ENCODE peak calls at places on chromosomes 4 and X, in four cellular contexts. N, Y, U and R are unnamed samples.

GRCh38 chrX:31036895-31037294 is 34.9 kb downstream of the FTHL17 start:
- DNase-seq in U (peak), N (no peak), Y (peak), R (peak)

GRCh38 chrX:25648790-25649189 is 489.4 kb upstream of the MAGEB18 start:
- DNase-seq in Y (no peak), U (no peak), N (no peak), R (no peak)

GRCh38 chr4:138609943-138610350 is 367.8 kb upstream of the SLC7A11 start:
- DNase-seq in N (no peak), U (peak), Y (no peak), R (no peak)

GRCh38 chr4:187128226-187128625 is 404.6 kb upstream of the FAT1 start:
- DNase-seq in U (no peak), Y (no peak), N (no peak), R (no peak)

GRCh38 chrX:10381218-10381617 is 224.4 kb downstream of the CLCN4 start:
- DNase-seq in N (no peak), U (no peak), Y (no peak), R (no peak)

GRCh38 chr4:57249083-57249482 is 138.9 kb upstream of the IGFBP7 start:
- DNase-seq in N (no peak), Y (no peak), U (no peak), R (no peak)

GRCh38 chrX:1397001-1397400 is 5.1 kb upstream of the SLC25A6 start:
- DNase-seq in Y (no peak), N (no peak), U (no peak), R (no peak)

GRCh38 chrX:69535661-69536060 is 31.5 kb downstream of the NALF2 start:
- DNase-seq in N (no peak), Y (no peak), U (no peak), R (no peak)

GRCh38 chr4:112213091-112213490 is 18.5 kb upstream of the AP1AR start:
- DNase-seq in Y (no peak), N (no peak), U (peak), R (peak)

GRCh38 chrX:132833373-132833772 is 125.1 kb downstream of the HS6ST2 start:
- DNase-seq in Y (no peak), U (no peak), N (no peak), R (no peak)

DNA sequence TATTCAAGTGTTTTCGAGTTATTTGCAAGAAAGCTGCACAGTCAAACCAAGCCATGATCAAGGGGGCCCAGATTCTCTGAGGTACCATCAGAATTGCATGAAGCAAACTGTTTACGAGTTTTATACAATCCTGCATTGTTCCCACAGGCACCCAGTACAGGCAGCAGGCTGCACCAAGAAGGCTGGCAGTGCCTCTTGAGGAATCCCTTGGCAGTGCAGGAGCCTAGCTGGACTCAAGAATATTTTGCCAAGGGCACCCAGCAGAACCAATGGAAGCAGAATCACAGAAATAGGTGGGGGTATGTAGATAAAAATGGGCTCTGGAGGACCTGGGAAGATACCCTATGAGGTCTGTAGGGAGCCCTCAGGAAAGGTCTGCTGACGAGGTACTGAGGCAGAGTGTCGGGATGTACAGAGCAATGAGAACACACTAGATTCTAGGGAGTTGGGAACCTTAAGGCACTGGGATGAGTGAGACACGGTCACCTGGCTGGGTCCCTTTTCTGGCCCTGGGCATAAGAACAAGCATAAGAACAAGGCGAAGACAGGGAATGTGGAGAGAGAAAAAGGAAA is 2.5 kb upstream of the PLP1 start:
- DNase-seq in U (no peak), Y (no peak), N (no peak), R (peak)
- TF ChIP-seq NR2C2 in U (no peak), Y (no peak), N (no peak), R (no peak)

DNA sequence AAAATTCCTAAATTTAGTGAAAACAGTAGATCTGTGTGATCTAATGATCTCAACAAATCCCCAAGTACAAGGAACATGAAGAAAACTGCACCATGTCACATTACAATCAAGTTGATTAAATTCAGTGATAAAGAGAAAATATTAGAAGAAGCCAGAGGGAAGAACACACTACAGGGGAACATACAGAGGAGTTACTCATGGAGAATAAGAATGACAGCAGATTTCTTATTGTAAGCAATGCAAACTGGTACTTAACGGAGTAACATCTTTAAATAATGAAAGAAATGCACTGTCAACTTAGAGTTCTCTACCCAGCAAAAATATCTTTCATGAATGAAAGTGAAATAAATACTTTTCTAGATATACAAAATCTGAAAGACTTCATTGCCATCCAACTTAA is 21.1 kb downstream of the TLL1 start:
- DNase-seq in Y (no peak), N (no peak), U (no peak), R (no peak)
- TF ChIP-seq NR2C2 in Y (no peak), N (no peak), U (no peak), R (no peak)

GRCh38 chrX:118182050-118182449 is 65.4 kb upstream of the KLHL13 start:
- DNase-seq in Y (no peak), N (no peak), U (no peak), R (no peak)
- TF ChIP-seq NR2C2 in Y (no peak), N (no peak), U (no peak), R (no peak)

GRCh38 chr4:154439224-154439623 is 52.4 kb downstream of the DCHS2 start:
- DNase-seq in N (no peak), U (no peak), Y (no peak), R (no peak)
- TF ChIP-seq NR2C2 in N (no peak), U (no peak), Y (no peak), R (no peak)

GRCh38 chr4:36844448-36844847 is 400.1 kb upstream of the NWD2 start:
- DNase-seq in N (no peak), U (no peak), Y (no peak), R (no peak)

GRCh38 chr4:36841583-36842326 is 402.8 kb upstream of the NWD2 start:
- DNase-seq in Y (no peak), N (peak), U (no peak), R (no peak)
- TF ChIP-seq NR2C2 in Y (no peak), N (no peak), U (no peak), R (no peak)

DNA sequence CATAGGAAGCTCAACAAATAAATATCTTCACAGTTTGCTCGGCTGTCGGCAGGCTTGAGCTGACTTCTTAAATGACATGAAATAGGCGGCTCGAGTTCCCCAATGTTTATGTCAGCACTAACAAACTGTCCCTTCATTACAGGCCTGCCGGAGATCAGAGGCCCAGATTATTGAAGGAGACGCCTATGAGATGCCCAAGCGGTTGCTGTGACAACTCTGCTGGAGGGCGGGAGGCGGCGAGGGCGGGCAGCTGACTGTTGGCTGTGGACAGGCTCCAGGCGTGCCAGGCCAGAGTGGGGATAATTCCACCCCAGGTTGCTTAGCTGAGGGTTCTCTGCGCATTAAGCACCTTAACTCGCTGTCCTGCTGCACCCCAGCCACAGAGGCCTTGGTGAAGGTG is 39.2 kb upstream of the MSX1 start:
- DNase-seq in N (no peak), Y (no peak), U (no peak), R (no peak)
- TF ChIP-seq NR2C2 in N (no peak), Y (no peak), U (no peak), R (no peak)

GRCh38 chr4:88938138-88938537 is 118.8 kb downstream of the FAM13A start:
- DNase-seq in U (no peak), N (no peak), Y (no peak), R (no peak)
- TF ChIP-seq NR2C2 in U (no peak), N (no peak), Y (no peak), R (no peak)